ENCODE peak calls at places on chromosomes 5 and 9, in four cellular contexts. T is heart right ventricle, N is uterus, M is transverse colon. Q is an unnamed sample. For H3K36me3, the result is how much of the 10 kb centered on the place peaks cover.

GRCh38 chr5:139637438-139638089 is 10.6 kb upstream of the CXXC5 start:
- DNase-seq in N (peak), M (peak), T (peak), Q (peak)

GRCh38 chr9:113620377-113621161 is 157.0 kb downstream of the RGS3 start:
- DNase-seq in M (peak), N (peak), T (peak), Q (peak)

GRCh38 chr5:168168978-168169696 is 122.3 kb upstream of the WWC1 start:
- DNase-seq in N (no peak), T (no peak), M (no peak), Q (no peak)

GRCh38 chr5:78679905-78680304 is 31.3 kb upstream of the LHFPL2 start:
- DNase-seq in N (no peak), M (no peak), T (no peak), Q (no peak)

GRCh38 chr5:156471893-156472292 is 144.9 kb downstream of the SGCD start:
- DNase-seq in M (no peak), T (no peak), N (no peak), Q (no peak)

GRCh38 chr5:68015933-68016332 is 199.6 kb upstream of the PIK3R1 start:
- DNase-seq in T (no peak), M (no peak), N (no peak), Q (no peak)

GRCh38 chr9:4592325-4592724 is 69.8 kb upstream of the PLPP6 start:
- DNase-seq in T (no peak), M (no peak), N (no peak), Q (no peak)

GRCh38 chr5:169548315-169548714 is 35.3 kb upstream of the SPDL1 start:
- DNase-seq in M (no peak), N (no peak), T (no peak), Q (no peak)

GRCh38 chr5:12019306-12019705 is 115.1 kb upstream of the CTNND2 start:
- DNase-seq in N (no peak), T (no peak), M (no peak), Q (no peak)

DNA sequence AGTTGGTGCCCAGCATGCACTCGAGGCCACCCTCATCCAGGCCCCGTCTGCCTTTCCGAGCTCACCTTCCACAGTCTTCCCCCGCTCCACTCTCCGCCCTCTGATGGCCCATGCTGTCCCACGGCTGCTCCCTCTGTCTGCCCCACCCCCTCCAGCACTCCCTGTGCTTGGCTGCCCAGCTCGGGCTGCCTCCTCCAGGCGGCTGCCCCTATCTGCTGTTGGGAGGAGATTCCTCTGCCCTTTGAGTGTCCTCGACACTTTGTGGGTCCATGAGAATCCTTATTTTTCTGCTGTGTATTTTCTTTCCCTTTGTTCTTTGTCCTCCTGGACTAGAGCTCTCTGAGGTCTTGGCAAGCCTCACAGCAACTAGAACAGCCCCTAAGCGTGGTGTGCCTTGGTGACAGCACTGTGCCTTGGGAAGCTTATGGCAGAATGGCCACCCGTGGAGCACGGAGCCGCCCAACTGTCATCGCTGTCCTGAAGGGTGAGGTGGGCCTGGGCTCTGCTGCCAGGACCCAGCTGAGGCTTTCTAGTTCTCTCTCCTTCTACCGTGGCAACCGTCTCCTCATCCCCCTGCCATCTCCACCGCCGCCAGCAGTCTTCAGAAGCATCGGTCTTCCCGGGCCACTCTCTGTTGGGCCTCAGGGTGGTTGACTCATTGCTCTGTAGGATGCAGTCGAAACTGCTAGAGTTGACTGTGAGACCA is 5.2 kb downstream of the NTMT1 start:
- DNase-seq in N (no peak), M (no peak), T (no peak), Q (peak)
- H3K36me3 ChIP-seq in N (under half), M (under half), T (under half), Q (under half)

GRCh38 chr5:150051657-150052195 is 34.6 kb downstream of the CSF1R start:
- DNase-seq in N (no peak), M (no peak), T (no peak), Q (no peak)

GRCh38 chr5:150054569-150054968 is 31.8 kb downstream of the CSF1R start:
- DNase-seq in N (no peak), M (no peak), T (no peak), Q (no peak)

GRCh38 chr5:150052326-150053230 is 33.8 kb downstream of the CSF1R start:
- DNase-seq in T (no peak), M (no peak), N (no peak), Q (no peak)

GRCh38 chr5:150053695-150054392 is 32.5 kb downstream of the CSF1R start:
- DNase-seq in N (no peak), T (no peak), M (no peak), Q (no peak)

DNA sequence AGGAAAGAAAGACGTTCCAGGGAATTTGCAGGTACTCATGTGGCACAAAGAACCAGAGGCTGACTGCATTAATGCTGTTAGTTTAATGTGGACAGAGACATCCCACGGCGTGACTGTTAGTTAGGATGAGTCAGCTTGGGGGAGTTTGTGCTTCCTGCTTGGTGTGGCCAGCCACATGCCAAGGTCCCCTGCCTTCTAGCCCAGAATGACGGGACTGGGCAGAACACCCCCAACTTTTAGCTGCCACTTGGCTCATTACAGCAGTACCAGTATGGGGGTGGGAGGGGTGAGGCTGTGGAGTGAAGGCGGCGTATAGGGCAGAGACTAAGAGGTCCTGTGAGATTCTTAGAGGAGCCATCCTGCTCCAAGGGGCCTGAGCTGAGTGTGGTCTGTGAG is 33.1 kb downstream of the CSF1R start:
- DNase-seq in T (no peak), M (no peak), N (no peak), Q (no peak)
- H3K36me3 ChIP-seq in T (under half), M (under half), N (under half), Q (half or more)

GRCh38 chr5:142611154-142611553 is 74.7 kb downstream of the FGF1 start:
- DNase-seq in N (peak), M (peak), T (peak), Q (peak)

GRCh38 chr5:142608094-142608493 is 77.8 kb downstream of the FGF1 start:
- DNase-seq in M (no peak), T (no peak), N (no peak), Q (no peak)

GRCh38 chr5:142612388-142612787 is 73.5 kb downstream of the FGF1 start:
- DNase-seq in N (no peak), M (no peak), T (no peak), Q (no peak)

GRCh38 chr5:142609142-142609541 is 76.7 kb downstream of the FGF1 start:
- DNase-seq in T (no peak), M (no peak), N (no peak), Q (no peak)

DNA sequence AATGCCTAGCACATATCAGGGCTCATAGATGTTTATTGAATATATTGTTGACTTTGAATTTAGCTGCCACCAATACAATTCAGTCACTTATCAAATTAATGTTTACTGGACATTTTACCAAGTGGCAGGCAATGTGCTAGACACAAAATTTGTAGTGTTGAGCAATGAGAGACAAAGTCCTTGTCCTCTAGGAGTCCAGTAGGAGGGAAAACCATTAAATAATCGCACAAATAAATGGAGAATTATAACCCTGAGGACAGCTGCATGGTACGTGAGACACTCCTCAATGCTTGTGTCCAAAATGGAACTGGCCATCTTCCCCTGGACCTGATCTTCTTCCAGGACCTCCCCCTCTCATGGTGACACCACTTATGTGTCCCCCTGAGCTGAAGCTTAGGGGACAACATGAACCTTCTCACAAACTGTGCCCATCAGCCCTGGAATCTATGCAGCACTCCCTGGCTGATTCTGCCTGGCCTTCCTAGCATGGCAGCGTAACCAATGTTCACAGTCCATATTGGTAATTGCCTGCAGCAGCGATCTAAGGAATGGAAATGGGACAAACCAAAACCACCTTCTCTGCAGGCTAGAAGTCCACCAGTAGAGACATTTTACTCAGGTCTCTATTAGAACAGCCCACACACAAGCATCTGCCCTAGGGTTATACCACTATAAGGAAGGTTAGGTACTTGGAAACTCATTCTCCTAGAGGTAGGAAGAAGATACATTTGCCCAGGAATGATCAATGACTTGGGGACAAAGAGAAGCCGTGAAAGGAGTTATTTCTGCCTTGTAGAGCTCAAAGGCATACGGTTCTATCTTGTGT is 75.5 kb downstream of the FGF1 start:
- DNase-seq in M (no peak), N (no peak), T (no peak), Q (no peak)
- H3K36me3 ChIP-seq in M (under half), N (under half), T (under half), Q (under half)

DNA sequence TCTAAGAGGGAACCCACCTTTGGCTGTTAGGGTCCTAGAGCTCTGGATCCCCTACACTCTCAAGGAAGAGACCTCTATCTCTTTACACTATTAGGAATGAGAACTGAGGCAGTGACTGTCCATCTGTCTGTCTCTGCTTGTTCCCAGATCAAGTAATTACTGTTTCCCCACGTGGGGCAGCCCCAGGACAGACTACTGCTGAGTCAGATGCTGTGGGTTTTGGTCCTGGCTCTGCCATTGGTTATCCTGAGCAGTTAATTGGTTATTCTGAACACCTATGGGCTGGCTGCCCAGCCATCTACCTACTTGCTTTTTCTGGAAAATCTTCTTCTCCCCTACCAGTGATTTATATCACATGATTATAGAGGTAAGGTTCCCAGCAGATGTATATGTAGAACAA is 33.3 kb downstream of the FBXO10 start:
- DNase-seq in T (no peak), M (no peak), N (no peak), Q (no peak)
- H3K36me3 ChIP-seq in T (under half), M (under half), N (under half), Q (under half)

DNA sequence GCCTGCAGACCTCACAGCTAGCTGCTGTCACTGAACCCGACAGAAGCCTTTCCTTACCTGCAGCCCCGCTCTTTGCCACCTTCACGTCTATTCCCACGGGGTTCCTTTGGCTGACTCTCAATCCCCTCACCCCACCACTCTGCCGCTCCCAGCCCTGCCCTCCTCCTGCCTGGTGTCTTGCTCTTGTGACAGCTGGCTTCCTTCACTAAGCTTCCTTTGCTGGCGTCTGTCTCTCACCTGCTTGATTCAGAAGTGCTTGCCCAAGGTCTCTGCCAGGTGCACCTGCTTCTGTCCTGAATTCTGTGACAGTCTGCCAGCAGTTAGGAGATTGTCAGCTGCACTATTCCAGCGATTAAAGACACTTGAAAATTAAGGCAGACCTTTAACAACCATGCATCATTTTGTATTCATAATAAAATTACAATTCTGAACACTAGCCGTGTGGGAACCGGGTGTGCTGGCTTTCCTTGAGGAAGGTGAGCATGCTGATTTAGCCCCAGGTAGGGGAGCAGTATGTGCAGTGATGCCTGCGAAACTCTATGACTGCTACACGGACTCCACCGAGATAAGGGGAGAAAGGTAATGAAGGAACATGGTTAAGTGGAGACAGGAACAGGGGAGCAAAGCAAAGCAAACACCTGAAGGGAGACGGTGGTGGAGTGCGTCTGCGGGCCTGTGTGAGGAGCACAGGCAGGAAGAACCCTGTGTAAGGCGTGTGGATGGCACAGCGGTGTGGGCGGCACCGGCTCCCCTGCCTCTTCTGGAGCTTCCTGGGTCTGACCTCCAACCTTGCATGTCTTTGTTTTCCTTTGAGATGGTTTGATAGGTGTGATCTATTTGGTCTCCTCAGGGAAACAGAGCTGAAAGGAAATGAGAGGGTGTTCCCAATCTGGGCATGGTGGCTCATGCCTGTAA is 80.1 kb upstream of the CACNA1B start:
- DNase-seq in T (no peak), M (no peak), N (no peak), Q (no peak)
- H3K36me3 ChIP-seq in T (under half), M (under half), N (under half), Q (half or more)

GRCh38 chr5:135375040-135375439 is 24.0 kb downstream of the MACROH2A1 start:
- DNase-seq in N (no peak), M (no peak), T (no peak), Q (no peak)

GRCh38 chr5:135376961-135377621 is 21.9 kb downstream of the MACROH2A1 start:
- DNase-seq in T (no peak), N (no peak), M (no peak), Q (no peak)

GRCh38 chr5:135377751-135378680 is 21.0 kb downstream of the MACROH2A1 start:
- DNase-seq in T (no peak), M (no peak), N (no peak), Q (no peak)

GRCh38 chr5:135382131-135382530 is 16.9 kb downstream of the MACROH2A1 start:
- DNase-seq in M (no peak), N (no peak), T (no peak), Q (no peak)

DNA sequence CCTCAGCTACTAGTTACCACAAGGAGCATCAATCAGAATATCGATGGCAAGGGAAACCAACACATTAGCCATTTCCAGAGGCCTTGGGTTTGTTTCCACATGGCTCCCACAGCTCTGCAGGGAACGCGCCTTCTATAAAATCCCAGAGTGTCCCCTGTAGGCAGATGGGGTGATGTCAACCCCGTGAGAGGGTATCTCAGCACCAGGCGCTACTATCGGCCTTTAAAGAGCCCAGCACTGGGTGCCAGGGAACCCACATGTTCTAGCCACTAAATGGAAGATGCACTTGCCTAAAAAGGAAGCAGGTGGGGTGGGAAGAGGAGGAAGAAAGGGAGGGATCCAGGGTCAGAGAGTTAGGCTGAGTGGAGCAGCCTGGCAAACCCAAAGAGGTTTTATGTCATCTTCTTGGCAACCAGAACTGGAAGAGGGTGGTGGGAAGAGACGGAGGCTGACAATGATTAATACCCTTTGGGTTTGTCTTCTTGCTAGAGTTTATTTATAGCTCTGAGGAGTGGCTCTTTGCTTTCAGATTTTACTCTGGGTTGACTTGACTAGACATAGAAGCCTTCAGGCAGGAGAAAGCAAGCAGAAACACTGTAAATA is 19.9 kb downstream of the MACROH2A1 start:
- DNase-seq in T (no peak), N (peak), M (no peak), Q (no peak)
- H3K36me3 ChIP-seq in T (under half), N (under half), M (under half), Q (under half)

GRCh38 chr5:172055996-172056395 is 49.6 kb upstream of the FBXW11 start:
- DNase-seq in N (no peak), M (no peak), T (no peak), Q (no peak)
- H3K36me3 ChIP-seq in N (under half), M (under half), T (under half), Q (half or more)

DNA sequence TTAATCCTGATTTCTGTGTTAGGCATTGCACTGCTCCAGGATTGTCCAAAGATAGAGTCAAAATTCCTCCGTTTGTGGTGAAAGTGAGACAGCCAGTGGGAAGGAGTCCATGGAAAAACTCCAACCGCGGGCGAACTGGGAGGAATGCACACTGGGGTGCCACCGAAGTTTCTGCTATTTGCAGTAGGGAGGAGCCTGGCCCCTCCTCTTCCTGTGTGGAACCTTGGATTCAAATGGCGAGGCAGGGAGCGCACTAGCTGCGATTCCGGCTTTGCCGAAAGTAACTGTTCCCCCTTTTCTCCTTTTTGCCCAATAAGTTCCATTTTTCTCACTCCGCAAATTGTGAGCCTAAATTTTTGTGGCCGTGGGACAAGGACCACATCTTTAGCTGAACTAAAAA is 9.3 kb downstream of the BAAT start:
- DNase-seq in M (no peak), T (no peak), N (peak), Q (no peak)
- H3K36me3 ChIP-seq in M (under half), T (under half), N (under half), Q (under half)

GRCh38 chr5:116480894-116481510 is 93.6 kb downstream of the SEMA6A start:
- DNase-seq in M (no peak), T (no peak), N (no peak), Q (no peak)
- H3K36me3 ChIP-seq in M (under half), T (under half), N (under half), Q (half or more)

Q was measured in left ventricle myocardium inferior.